ENCODE peak calls at places on chromosomes 7 and 10, in five cellular contexts. R is body of pancreas; L is AG04450; E is CD4-positive, CD25-positive, alpha-beta regulatory T cell; D is mammary epithelial cell. O is an unnamed sample.

GRCh38 chr10:111934926-111935325 is 248.6 kb downstream of the GPAM start:
- DNase-seq in R (no peak), L (no peak), E (no peak), D (no peak), O (no peak)

GRCh38 chr10:71212249-71213126 is at the start of gene UNC5B:
- DNase-seq in R (peak), L (peak), E (no peak), D (peak), O (peak)

GRCh38 chr10:30639946-30640786 is 10.6 kb upstream of the LYZL2 start:
- DNase-seq in R (peak), L (peak), E (no peak), D (peak), O (no peak)

GRCh38 chr10:97456034-97456685 is 10.2 kb downstream of the ZDHHC16 start:
- DNase-seq in R (no peak), L (no peak), E (no peak), D (no peak), O (no peak)

GRCh38 chr7:150941983-150942590 is 36.0 kb downstream of the KCNH2 start:
- DNase-seq in R (no peak), L (no peak), E (no peak), D (peak), O (peak)

GRCh38 chr7:75695036-75695435 is 43.7 kb downstream of the HIP1 start:
- DNase-seq in R (no peak), L (no peak), E (no peak), D (no peak), O (no peak)

GRCh38 chr7:66362136-66362535 is 157.0 kb downstream of the TPST1 start:
- DNase-seq in R (no peak), L (no peak), E (no peak), D (no peak), O (no peak)

GRCh38 chr7:154720016-154720415 is 282.9 kb downstream of the PAXIP1 start:
- DNase-seq in R (peak), L (no peak), E (no peak), D (no peak), O (peak)

GRCh38 chr7:143882020-143882610 is 19.9 kb downstream of the TCAF1 start:
- DNase-seq in R (peak), L (no peak), E (no peak), D (no peak), O (peak)

GRCh38 chr10:96124230-96125141 is 5.6 kb upstream of the ZNF518A start:
- DNase-seq in R (peak), L (no peak), E (no peak), D (peak), O (no peak)

GRCh38 chr7:91162415-91162814 is 101.8 kb upstream of the FZD1 start:
- DNase-seq in R (no peak), L (no peak), E (no peak), D (no peak), O (no peak)

GRCh38 chr10:6226216-6226615 is 23.5 kb downstream of the PFKFB3 start:
- DNase-seq in R (no peak), L (no peak), E (no peak), D (no peak), O (no peak)

GRCh38 chr10:82394987-82395386 is 520.0 kb downstream of the NRG3 start:
- DNase-seq in R (no peak), L (no peak), E (no peak), D (no peak), O (no peak)

GRCh38 chr7:42350801-42351200 is 113.8 kb upstream of the GLI3 start:
- DNase-seq in R (no peak), L (no peak), E (no peak), D (no peak), O (no peak)

GRCh38 chr10:121754667-121755066 is 156.4 kb upstream of the FGFR2 start:
- DNase-seq in R (no peak), L (no peak), E (no peak), D (no peak), O (no peak)
- H3K4me3 ChIP-seq in R (no peak), L (no peak), E (no peak), D (no peak), O (no peak)

GRCh38 chr7:102912742-102913141 is at the start of gene LRRC17:
- DNase-seq in R (no peak), L (peak), E (no peak), D (no peak), O (no peak)
- H3K4me3 ChIP-seq in R (no peak), L (peak), E (no peak), D (no peak), O (no peak)

DNA sequence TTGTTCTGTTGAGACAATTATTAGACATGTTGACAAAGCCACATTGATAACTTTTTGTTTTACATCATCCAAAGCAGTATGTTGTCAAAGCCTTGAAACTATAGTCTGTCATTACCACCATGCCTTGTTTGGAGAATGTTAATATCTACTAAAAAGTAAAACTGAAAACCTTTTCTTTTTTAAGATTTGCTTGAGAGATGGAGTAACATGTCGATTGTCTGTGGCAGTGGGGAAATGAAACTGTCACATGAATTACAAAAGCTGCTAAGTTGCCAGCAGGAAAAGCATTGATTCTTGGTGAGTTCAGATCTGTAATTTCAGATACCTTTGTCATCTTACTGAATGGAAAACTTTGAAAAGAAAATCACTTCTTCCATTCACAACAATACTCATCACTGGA is 69.1 kb downstream of the TFPI2 start:
- DNase-seq in R (no peak), L (no peak), E (no peak), D (no peak), O (no peak)
- H3K4me3 ChIP-seq in R (no peak), L (no peak), E (no peak), D (no peak), O (no peak)

GRCh38 chr7:101572156-101572555 is 56.9 kb downstream of the MYL10 start:
- DNase-seq in R (no peak), L (no peak), E (no peak), D (no peak), O (no peak)

GRCh38 chr7:101580596-101580995 is 48.5 kb downstream of the MYL10 start:
- DNase-seq in R (no peak), L (no peak), E (no peak), D (no peak), O (no peak)

GRCh38 chr7:101576993-101577392 is 52.1 kb downstream of the MYL10 start:
- DNase-seq in R (no peak), L (no peak), E (no peak), D (peak), O (no peak)

GRCh38 chr7:101575168-101575567 is 53.9 kb downstream of the MYL10 start:
- DNase-seq in R (no peak), L (no peak), E (no peak), D (no peak), O (no peak)

DNA sequence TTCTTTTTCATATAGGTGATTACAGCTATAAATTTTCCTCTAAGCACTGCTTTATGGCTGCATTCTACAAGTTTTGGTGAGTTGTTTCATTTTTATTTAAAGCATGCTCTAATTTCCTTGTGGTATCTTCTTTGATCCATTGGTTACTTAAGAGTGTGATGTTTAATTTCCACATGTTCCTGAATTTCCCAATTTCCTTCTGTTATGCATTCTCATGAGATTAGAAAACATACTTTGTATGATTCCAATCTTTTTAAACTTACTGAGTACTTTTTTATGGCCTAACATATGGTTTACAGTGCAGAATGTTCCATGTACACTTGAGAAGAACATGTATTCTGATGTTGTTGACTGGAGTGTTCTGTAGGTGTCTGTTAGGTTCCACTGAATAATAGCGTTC is 53.4 kb downstream of the MYL10 start:
- DNase-seq in R (no peak), L (no peak), E (no peak), D (no peak), O (no peak)
- H3K4me3 ChIP-seq in R (no peak), L (no peak), E (no peak), D (no peak), O (no peak)